ENCODE peak calls at places on chromosomes 11 and 22, in four cellular contexts. L, V, B and C are unnamed samples.

GRCh38 chr11:72038491-72038890 is 39.8 kb downstream of the IL18BP start:
- DNase-seq in V (no peak), L (no peak), B (no peak), C (no peak)

GRCh38 chr11:125626381-125626950 is 1.5 kb downstream of the CHEK1 start:
- DNase-seq in L (no peak), V (peak; percentile 79), B (peak; percentile 82), C (peak; percentile 14)

GRCh38 chr11:130359419-130359818 is 44.7 kb upstream of the ZBTB44 start:
- DNase-seq in L (no peak), B (no peak), V (no peak), C (no peak)

GRCh38 chr11:1401656-1402221 is 12.0 kb downstream of the BRSK2 start:
- DNase-seq in B (no peak), V (peak; percentile 30), L (peak; percentile 71), C (peak; percentile 85)

GRCh38 chr11:110786226-110786902 is 74.1 kb upstream of the ARHGAP20 start:
- DNase-seq in B (no peak), V (no peak), L (no peak), C (no peak)

GRCh38 chr22:39355080-39355479 is 5.3 kb downstream of the SYNGR1 start:
- DNase-seq in L (no peak), B (no peak), V (no peak), C (no peak)

GRCh38 chr11:82927264-82927880 is 25.8 kb downstream of the DDIAS start:
- DNase-seq in B (no peak), V (peak; percentile 43), L (peak; percentile 62), C (no peak)

GRCh38 chr11:72041364-72042058 is 38.8 kb downstream of the NUMA1 start:
- DNase-seq in V (peak; percentile 31), L (peak; percentile 32), B (no peak), C (peak; percentile 44)

GRCh38 chr11:762421-763072 is 14.7 kb downstream of the GATD1 start:
- DNase-seq in L (no peak), B (no peak), V (no peak), C (no peak)

GRCh38 chr11:6203327-6203726 is 2.0 kb upstream of the C11orf42 start:
- DNase-seq in B (no peak), L (no peak), V (no peak), C (no peak)

GRCh38 chr11:90629251-90629806 is 406.5 kb upstream of the CHORDC1 start:
- DNase-seq in B (no peak), V (no peak), L (no peak), C (no peak)

GRCh38 chr22:40224702-40225101 is 47.0 kb downstream of the TNRC6B start:
- DNase-seq in B (no peak), L (no peak), V (no peak), C (no peak)

GRCh38 chr11:4863893-4864292 is 14.9 kb upstream of the OR51S1 start:
- DNase-seq in V (no peak), B (no peak), L (no peak), C (no peak)

GRCh38 chr11:130168105-130168504 is 8.5 kb downstream of the ST14 start:
- DNase-seq in B (no peak), V (no peak), L (no peak), C (no peak)

GRCh38 chr11:60942970-60943565 is 8.9 kb downstream of the SLC15A3 start:
- DNase-seq in L (no peak), V (no peak), B (no peak), C (no peak)

GRCh38 chr11:118623291-118623655 is 15.9 kb downstream of the PHLDB1 start:
- DNase-seq in L (no peak), V (peak; percentile 46), B (no peak), C (no peak)

GRCh38 chr11:108703916-108704315 is 39.0 kb downstream of the DDX10 start:
- DNase-seq in V (no peak), L (no peak), B (no peak), C (no peak)
- TF ChIP-seq JUN in V (no peak), L (no peak), B (no peak), C (no peak)

GRCh38 chr22:42814616-42815015 is 42.5 kb downstream of the ARFGAP3 start:
- DNase-seq in L (no peak), B (no peak), V (no peak), C (no peak)

GRCh38 chr22:42813501-42813900 is 43.6 kb downstream of the ARFGAP3 start:
- DNase-seq in L (no peak), V (no peak), B (no peak), C (no peak)

GRCh38 chr22:42811510-42811909 is 45.6 kb downstream of the ARFGAP3 start:
- DNase-seq in B (no peak), L (no peak), V (no peak), C (no peak)

GRCh38 chr22:42816339-42816738 is 40.7 kb downstream of the ARFGAP3 start:
- DNase-seq in L (no peak), V (no peak), B (no peak), C (no peak)

GRCh38 chr22:42814215-42814614 is 42.9 kb downstream of the ARFGAP3 start:
- DNase-seq in L (no peak), V (peak; percentile 42), B (no peak), C (no peak)
- TF ChIP-seq ATF3 in L (no peak), V (no peak), B (no peak), C (no peak)

DNA sequence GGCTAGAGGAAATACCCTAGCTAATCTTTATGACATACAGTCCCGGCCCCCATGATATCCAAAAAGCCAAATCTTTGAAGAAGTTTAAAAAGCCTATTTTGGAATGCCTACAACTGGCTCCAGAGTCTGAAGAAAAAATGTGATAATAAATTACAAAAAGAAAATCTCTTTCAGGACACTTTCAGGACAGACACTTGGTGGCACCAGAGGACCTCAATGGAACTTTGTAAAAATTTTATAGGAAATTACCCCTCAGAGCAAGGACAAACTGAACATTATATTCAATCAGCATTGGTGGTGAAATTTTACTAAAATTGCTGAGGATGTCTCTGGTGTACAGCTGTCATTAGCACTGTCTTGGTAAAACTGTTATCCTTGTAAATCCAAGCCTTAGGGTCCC is 81.0 kb downstream of the CCDC73 start:
- DNase-seq in V (no peak), L (no peak), B (no peak), C (no peak)
- TF ChIP-seq CTCF in V (peak; percentile 21), L (peak; percentile 40), B (peak; percentile 32), C (no peak)

DNA sequence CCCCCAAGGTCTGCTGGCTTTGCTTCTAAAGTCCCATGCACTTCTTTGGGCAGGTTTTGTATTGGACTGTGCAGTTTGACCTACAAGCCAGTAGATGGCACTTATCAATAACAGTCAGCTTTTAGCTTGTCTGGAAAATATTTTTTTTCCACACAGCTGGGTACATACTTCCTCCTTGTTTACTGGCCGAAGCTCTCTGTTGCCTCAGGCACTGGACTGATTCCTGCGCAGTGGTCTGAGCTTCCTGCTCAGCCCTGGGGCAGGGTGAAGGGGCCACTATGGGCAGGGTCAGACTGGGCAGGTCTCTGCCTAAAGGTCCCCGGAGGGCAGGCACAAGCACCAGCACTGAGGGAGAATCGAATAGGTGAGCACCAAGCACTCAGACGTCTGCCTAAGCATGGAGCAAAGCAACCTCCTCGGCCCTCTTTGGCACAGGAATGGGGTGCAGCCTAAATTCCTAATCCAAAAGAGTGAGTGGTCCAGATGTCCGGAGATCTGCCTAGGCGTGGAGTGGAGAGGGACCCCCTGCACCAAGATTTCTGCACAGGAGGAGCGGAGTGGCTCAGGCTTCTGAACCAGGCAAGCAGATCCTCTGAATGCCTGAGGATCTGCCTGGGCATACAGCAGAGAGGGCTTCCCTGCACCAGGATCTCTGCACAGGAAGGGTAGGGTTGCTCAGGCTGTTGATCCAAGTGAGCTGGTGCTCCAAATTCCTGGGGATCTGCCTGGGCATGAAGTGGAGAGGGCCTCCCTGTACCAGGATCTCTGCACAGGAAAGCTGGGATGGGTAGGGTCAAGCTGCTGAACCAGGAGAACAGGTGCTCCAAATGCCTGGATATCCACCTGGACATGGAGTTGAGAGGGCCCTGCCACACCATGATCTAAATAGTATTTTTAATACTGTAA is 105.9 kb upstream of the C11orf58 start:
- DNase-seq in L (peak; percentile 17), V (peak; percentile 50), B (no peak), C (no peak)
- TF ChIP-seq JUN in L (no peak), V (no peak), B (no peak), C (no peak)

GRCh38 chr11:13287026-13287425 is 9.4 kb downstream of the BMAL1 start:
- DNase-seq in B (no peak), V (no peak), L (no peak), C (no peak)

GRCh38 chr11:13286247-13286821 is 8.7 kb downstream of the BMAL1 start:
- DNase-seq in L (no peak), V (no peak), B (no peak), C (no peak)

GRCh38 chr11:13289081-13289480 is 11.5 kb downstream of the BMAL1 start:
- DNase-seq in V (no peak), B (no peak), L (no peak), C (peak; percentile 43)

GRCh38 chr11:13288375-13289029 is 10.9 kb downstream of the BMAL1 start:
- DNase-seq in B (no peak), V (no peak), L (no peak), C (no peak)

DNA sequence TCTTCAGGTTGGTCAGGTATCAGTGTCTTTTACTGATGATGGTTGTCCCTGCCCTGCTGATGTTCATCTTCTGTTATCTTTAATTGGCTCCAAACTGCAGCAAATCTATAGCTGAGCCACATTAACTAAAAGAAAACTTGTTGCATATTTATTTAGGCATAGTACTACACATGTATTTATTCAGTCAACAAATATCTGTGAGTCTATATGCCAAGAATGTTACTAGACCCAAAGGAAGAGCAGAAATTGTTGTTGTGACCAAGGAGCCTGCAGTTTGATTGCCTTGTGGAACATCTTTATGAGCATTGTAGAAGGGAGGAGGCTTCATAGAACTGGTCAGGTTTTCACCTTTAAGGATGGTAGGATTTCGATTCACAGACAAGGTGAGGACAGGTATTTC is 10.1 kb downstream of the BMAL1 start:
- DNase-seq in V (no peak), B (no peak), L (no peak), C (no peak)
- TF ChIP-seq ATF3 in V (no peak), B (no peak), L (no peak), C (no peak)

GRCh38 chr22:19706661-19707151 is 7.6 kb upstream of the SEPTIN5 start:
- DNase-seq in L (no peak), V (no peak), B (no peak), C (no peak)

GRCh38 chr22:19703869-19704268 is 10.4 kb upstream of the SEPTIN5 start:
- DNase-seq in L (no peak), V (no peak), B (no peak), C (peak; percentile 10)

GRCh38 chr22:19707347-19708322 is 6.7 kb upstream of the SEPTIN5 start:
- DNase-seq in B (no peak), L (no peak), V (no peak), C (peak; percentile 9)

GRCh38 chr22:19704355-19705015 is 9.8 kb upstream of the SEPTIN5 start:
- DNase-seq in L (no peak), B (no peak), V (no peak), C (peak; percentile 12)

GRCh38 chr22:19705181-19705934 is 8.9 kb upstream of the SEPTIN5 start:
- DNase-seq in V (no peak), B (peak; percentile 91), L (peak; percentile 43), C (peak; percentile 91)
- TF ChIP-seq CTCF in V (peak; percentile 13), B (peak; percentile 71), L (peak; percentile 65), C (peak; percentile 23)